ENCODE peak calls at places on chromosome 17, in seven cellular contexts. One of them, this sample, is unnamed.

GRCh38 chr17:16446338-16446983 is 31.1 kb downstream of the TRPV2 start:
- DNase-seq in HTR-8/SVneo: no peak
- DNase-seq in activated T-helper 1 cell treated with anti-CD3 and anti-CD28 coated beads, Interleukin-12 subunit alpha, Interleukin-12 subunit beta, Interleukin-2, Interleukin-4 antibody, amounts not matched to agents 30 ng/mL and 10 ng/mL and 1 ng/mL, durations not matched to agents 14 hours and 24 hours and 36 hours: no peak
- DNase-seq in stimulated activated CD8-positive, alpha-beta memory T cell treated with anti-CD3 and anti-CD28 coated beads, Interleukin-12 subunit alpha, Interleukin-12 subunit beta, amount 100 ng/mL, for 4 hours: no peak
- DNase-seq in sigmoid colon: no peak
- DNase-seq in mammary epithelial cell: no peak
- DNase-seq in H54: no peak
- DNase-seq in this sample: no peak

GRCh38 chr17:74512624-74513084 is 18.6 kb downstream of the CD300LB start:
- DNase-seq in H54: no peak
- DNase-seq in HTR-8/SVneo: no peak
- DNase-seq in stimulated activated CD8-positive, alpha-beta memory T cell treated with anti-CD3 and anti-CD28 coated beads, Interleukin-12 subunit alpha, Interleukin-12 subunit beta, amount 100 ng/mL, for 4 hours: no peak
- DNase-seq in mammary epithelial cell: peak
- DNase-seq in sigmoid colon: no peak
- DNase-seq in activated T-helper 1 cell treated with anti-CD3 and anti-CD28 coated beads, Interleukin-12 subunit alpha, Interleukin-12 subunit beta, Interleukin-2, Interleukin-4 antibody, amounts not matched to agents 30 ng/mL and 10 ng/mL and 1 ng/mL, durations not matched to agents 14 hours and 24 hours and 36 hours: no peak
- DNase-seq in this sample: no peak

GRCh38 chr17:82019905-82020873 is 2.5 kb downstream of the CENPX start:
- DNase-seq in stimulated activated CD8-positive, alpha-beta memory T cell treated with anti-CD3 and anti-CD28 coated beads, Interleukin-12 subunit alpha, Interleukin-12 subunit beta, amount 100 ng/mL, for 4 hours: peak
- DNase-seq in H54: peak
- DNase-seq in HTR-8/SVneo: peak
- DNase-seq in activated T-helper 1 cell treated with anti-CD3 and anti-CD28 coated beads, Interleukin-12 subunit alpha, Interleukin-12 subunit beta, Interleukin-2, Interleukin-4 antibody, amounts not matched to agents 30 ng/mL and 10 ng/mL and 1 ng/mL, durations not matched to agents 14 hours and 24 hours and 36 hours: peak
- DNase-seq in sigmoid colon: no peak
- DNase-seq in mammary epithelial cell: no peak
- DNase-seq in this sample: peak

GRCh38 chr17:66772148-66772812 is 62.6 kb upstream of the CACNG5 start:
- DNase-seq in sigmoid colon: no peak
- DNase-seq in mammary epithelial cell: no peak
- DNase-seq in H54: no peak
- DNase-seq in HTR-8/SVneo: no peak
- DNase-seq in activated T-helper 1 cell treated with anti-CD3 and anti-CD28 coated beads, Interleukin-12 subunit alpha, Interleukin-12 subunit beta, Interleukin-2, Interleukin-4 antibody, amounts not matched to agents 30 ng/mL and 10 ng/mL and 1 ng/mL, durations not matched to agents 14 hours and 24 hours and 36 hours: no peak
- DNase-seq in stimulated activated CD8-positive, alpha-beta memory T cell treated with anti-CD3 and anti-CD28 coated beads, Interleukin-12 subunit alpha, Interleukin-12 subunit beta, amount 100 ng/mL, for 4 hours: no peak
- DNase-seq in this sample: no peak

GRCh38 chr17:42518046-42518754 is 17.8 kb upstream of the NAGLU start:
- DNase-seq in HTR-8/SVneo: peak
- DNase-seq in stimulated activated CD8-positive, alpha-beta memory T cell treated with anti-CD3 and anti-CD28 coated beads, Interleukin-12 subunit alpha, Interleukin-12 subunit beta, amount 100 ng/mL, for 4 hours: no peak
- DNase-seq in activated T-helper 1 cell treated with anti-CD3 and anti-CD28 coated beads, Interleukin-12 subunit alpha, Interleukin-12 subunit beta, Interleukin-2, Interleukin-4 antibody, amounts not matched to agents 30 ng/mL and 10 ng/mL and 1 ng/mL, durations not matched to agents 14 hours and 24 hours and 36 hours: no peak
- DNase-seq in H54: peak
- DNase-seq in sigmoid colon: peak
- DNase-seq in mammary epithelial cell: peak
- DNase-seq in this sample: peak

GRCh38 chr17:13421581-13421980 is 180.1 kb downstream of the HS3ST3A1 start:
- DNase-seq in mammary epithelial cell: peak
- DNase-seq in activated T-helper 1 cell treated with anti-CD3 and anti-CD28 coated beads, Interleukin-12 subunit alpha, Interleukin-12 subunit beta, Interleukin-2, Interleukin-4 antibody, amounts not matched to agents 30 ng/mL and 10 ng/mL and 1 ng/mL, durations not matched to agents 14 hours and 24 hours and 36 hours: no peak
- DNase-seq in HTR-8/SVneo: no peak
- DNase-seq in sigmoid colon: no peak
- DNase-seq in H54: no peak
- DNase-seq in stimulated activated CD8-positive, alpha-beta memory T cell treated with anti-CD3 and anti-CD28 coated beads, Interleukin-12 subunit alpha, Interleukin-12 subunit beta, amount 100 ng/mL, for 4 hours: no peak
- DNase-seq in this sample: no peak

GRCh38 chr17:64777413-64778101 is 115.5 kb upstream of the SMURF2 start:
- DNase-seq in H54: no peak
- DNase-seq in stimulated activated CD8-positive, alpha-beta memory T cell treated with anti-CD3 and anti-CD28 coated beads, Interleukin-12 subunit alpha, Interleukin-12 subunit beta, amount 100 ng/mL, for 4 hours: no peak
- DNase-seq in sigmoid colon: peak
- DNase-seq in activated T-helper 1 cell treated with anti-CD3 and anti-CD28 coated beads, Interleukin-12 subunit alpha, Interleukin-12 subunit beta, Interleukin-2, Interleukin-4 antibody, amounts not matched to agents 30 ng/mL and 10 ng/mL and 1 ng/mL, durations not matched to agents 14 hours and 24 hours and 36 hours: no peak
- DNase-seq in HTR-8/SVneo: no peak
- DNase-seq in mammary epithelial cell: no peak
- DNase-seq in this sample: peak

GRCh38 chr17:50203589-50204345 is 2.3 kb upstream of the COL1A1 start:
- DNase-seq in activated T-helper 1 cell treated with anti-CD3 and anti-CD28 coated beads, Interleukin-12 subunit alpha, Interleukin-12 subunit beta, Interleukin-2, Interleukin-4 antibody, amounts not matched to agents 30 ng/mL and 10 ng/mL and 1 ng/mL, durations not matched to agents 14 hours and 24 hours and 36 hours: no peak
- DNase-seq in HTR-8/SVneo: no peak
- DNase-seq in mammary epithelial cell: no peak
- DNase-seq in stimulated activated CD8-positive, alpha-beta memory T cell treated with anti-CD3 and anti-CD28 coated beads, Interleukin-12 subunit alpha, Interleukin-12 subunit beta, amount 100 ng/mL, for 4 hours: no peak
- DNase-seq in H54: no peak
- DNase-seq in sigmoid colon: peak
- DNase-seq in this sample: no peak

GRCh38 chr17:75244133-75244866 is 17.1 kb downstream of the GGA3 start:
- DNase-seq in sigmoid colon: no peak
- DNase-seq in mammary epithelial cell: no peak
- DNase-seq in activated T-helper 1 cell treated with anti-CD3 and anti-CD28 coated beads, Interleukin-12 subunit alpha, Interleukin-12 subunit beta, Interleukin-2, Interleukin-4 antibody, amounts not matched to agents 30 ng/mL and 10 ng/mL and 1 ng/mL, durations not matched to agents 14 hours and 24 hours and 36 hours: no peak
- DNase-seq in HTR-8/SVneo: no peak
- DNase-seq in stimulated activated CD8-positive, alpha-beta memory T cell treated with anti-CD3 and anti-CD28 coated beads, Interleukin-12 subunit alpha, Interleukin-12 subunit beta, amount 100 ng/mL, for 4 hours: no peak
- DNase-seq in H54: no peak
- DNase-seq in this sample: no peak

GRCh38 chr17:40417258-40417608 is 463 bp downstream of the TOP2A start:
- DNase-seq in sigmoid colon: no peak
- DNase-seq in HTR-8/SVneo: no peak
- DNase-seq in activated T-helper 1 cell treated with anti-CD3 and anti-CD28 coated beads, Interleukin-12 subunit alpha, Interleukin-12 subunit beta, Interleukin-2, Interleukin-4 antibody, amounts not matched to agents 30 ng/mL and 10 ng/mL and 1 ng/mL, durations not matched to agents 14 hours and 24 hours and 36 hours: no peak
- DNase-seq in stimulated activated CD8-positive, alpha-beta memory T cell treated with anti-CD3 and anti-CD28 coated beads, Interleukin-12 subunit alpha, Interleukin-12 subunit beta, amount 100 ng/mL, for 4 hours: no peak
- DNase-seq in H54: no peak
- DNase-seq in mammary epithelial cell: no peak
- DNase-seq in this sample: no peak

GRCh38 chr17:3928394-3928793 is 12.1 kb upstream of the P2RX1 start:
- DNase-seq in activated T-helper 1 cell treated with anti-CD3 and anti-CD28 coated beads, Interleukin-12 subunit alpha, Interleukin-12 subunit beta, Interleukin-2, Interleukin-4 antibody, amounts not matched to agents 30 ng/mL and 10 ng/mL and 1 ng/mL, durations not matched to agents 14 hours and 24 hours and 36 hours: no peak
- DNase-seq in H54: no peak
- DNase-seq in HTR-8/SVneo: no peak
- DNase-seq in sigmoid colon: no peak
- DNase-seq in stimulated activated CD8-positive, alpha-beta memory T cell treated with anti-CD3 and anti-CD28 coated beads, Interleukin-12 subunit alpha, Interleukin-12 subunit beta, amount 100 ng/mL, for 4 hours: no peak
- DNase-seq in mammary epithelial cell: no peak
- DNase-seq in this sample: no peak

GRCh38 chr17:45747907-45748306 is 36.2 kb upstream of the CRHR1 start:
- DNase-seq in activated T-helper 1 cell treated with anti-CD3 and anti-CD28 coated beads, Interleukin-12 subunit alpha, Interleukin-12 subunit beta, Interleukin-2, Interleukin-4 antibody, amounts not matched to agents 30 ng/mL and 10 ng/mL and 1 ng/mL, durations not matched to agents 14 hours and 24 hours and 36 hours: no peak
- DNase-seq in mammary epithelial cell: no peak
- DNase-seq in sigmoid colon: peak
- DNase-seq in stimulated activated CD8-positive, alpha-beta memory T cell treated with anti-CD3 and anti-CD28 coated beads, Interleukin-12 subunit alpha, Interleukin-12 subunit beta, amount 100 ng/mL, for 4 hours: no peak
- DNase-seq in HTR-8/SVneo: no peak
- DNase-seq in H54: no peak
- DNase-seq in this sample: no peak

GRCh38 chr17:1267471-1267947 is 2.7 kb upstream of the BHLHA9 start:
- DNase-seq in sigmoid colon: no peak
- DNase-seq in mammary epithelial cell: no peak
- DNase-seq in H54: peak
- DNase-seq in stimulated activated CD8-positive, alpha-beta memory T cell treated with anti-CD3 and anti-CD28 coated beads, Interleukin-12 subunit alpha, Interleukin-12 subunit beta, amount 100 ng/mL, for 4 hours: no peak
- DNase-seq in activated T-helper 1 cell treated with anti-CD3 and anti-CD28 coated beads, Interleukin-12 subunit alpha, Interleukin-12 subunit beta, Interleukin-2, Interleukin-4 antibody, amounts not matched to agents 30 ng/mL and 10 ng/mL and 1 ng/mL, durations not matched to agents 14 hours and 24 hours and 36 hours: no peak
- DNase-seq in HTR-8/SVneo: no peak
- DNase-seq in this sample: no peak

GRCh38 chr17:77882481-77883212 is 75.9 kb upstream of the TNRC6C start:
- DNase-seq in H54: peak
- DNase-seq in activated T-helper 1 cell treated with anti-CD3 and anti-CD28 coated beads, Interleukin-12 subunit alpha, Interleukin-12 subunit beta, Interleukin-2, Interleukin-4 antibody, amounts not matched to agents 30 ng/mL and 10 ng/mL and 1 ng/mL, durations not matched to agents 14 hours and 24 hours and 36 hours: peak
- DNase-seq in mammary epithelial cell: peak
- DNase-seq in stimulated activated CD8-positive, alpha-beta memory T cell treated with anti-CD3 and anti-CD28 coated beads, Interleukin-12 subunit alpha, Interleukin-12 subunit beta, amount 100 ng/mL, for 4 hours: peak
- DNase-seq in HTR-8/SVneo: no peak
- DNase-seq in sigmoid colon: peak
- DNase-seq in this sample: no peak

GRCh38 chr17:37092041-37092440 is 143.3 kb downstream of the AATF start:
- DNase-seq in activated T-helper 1 cell treated with anti-CD3 and anti-CD28 coated beads, Interleukin-12 subunit alpha, Interleukin-12 subunit beta, Interleukin-2, Interleukin-4 antibody, amounts not matched to agents 30 ng/mL and 10 ng/mL and 1 ng/mL, durations not matched to agents 14 hours and 24 hours and 36 hours: no peak
- DNase-seq in HTR-8/SVneo: no peak
- DNase-seq in sigmoid colon: no peak
- DNase-seq in H54: no peak
- DNase-seq in stimulated activated CD8-positive, alpha-beta memory T cell treated with anti-CD3 and anti-CD28 coated beads, Interleukin-12 subunit alpha, Interleukin-12 subunit beta, amount 100 ng/mL, for 4 hours: no peak
- DNase-seq in mammary epithelial cell: peak
- DNase-seq in this sample: no peak

GRCh38 chr17:74873874-74874614 is 1.2 kb upstream of the FDXR start:
- DNase-seq in stimulated activated CD8-positive, alpha-beta memory T cell treated with anti-CD3 and anti-CD28 coated beads, Interleukin-12 subunit alpha, Interleukin-12 subunit beta, amount 100 ng/mL, for 4 hours: no peak
- DNase-seq in H54: peak
- DNase-seq in HTR-8/SVneo: peak
- DNase-seq in sigmoid colon: no peak
- DNase-seq in mammary epithelial cell: no peak
- DNase-seq in activated T-helper 1 cell treated with anti-CD3 and anti-CD28 coated beads, Interleukin-12 subunit alpha, Interleukin-12 subunit beta, Interleukin-2, Interleukin-4 antibody, amounts not matched to agents 30 ng/mL and 10 ng/mL and 1 ng/mL, durations not matched to agents 14 hours and 24 hours and 36 hours: no peak
- DNase-seq in this sample: no peak

GRCh38 chr17:9968881-9969280 is 63.8 kb upstream of the RCVRN start:
- DNase-seq in mammary epithelial cell: no peak
- DNase-seq in activated T-helper 1 cell treated with anti-CD3 and anti-CD28 coated beads, Interleukin-12 subunit alpha, Interleukin-12 subunit beta, Interleukin-2, Interleukin-4 antibody, amounts not matched to agents 30 ng/mL and 10 ng/mL and 1 ng/mL, durations not matched to agents 14 hours and 24 hours and 36 hours: no peak
- DNase-seq in HTR-8/SVneo: no peak
- DNase-seq in stimulated activated CD8-positive, alpha-beta memory T cell treated with anti-CD3 and anti-CD28 coated beads, Interleukin-12 subunit alpha, Interleukin-12 subunit beta, amount 100 ng/mL, for 4 hours: no peak
- DNase-seq in sigmoid colon: no peak
- DNase-seq in H54: no peak
- DNase-seq in this sample: no peak

This sample was measured in upper lobe of right lung.